ENCODE peak calls at places on chromosomes 12 and 14, in six cellular contexts. A is A549, Y is IMR-90, I is HepG2, C is K562, J is GM12878. X is an unnamed sample.

GRCh38 chr14:100049220-100049619 is 16.0 kb upstream of the EVL start:
- DNase-seq in I (peak), A (no peak), C (no peak), Y (peak), J (no peak), X (no peak)

GRCh38 chr12:22271036-22271435 is 63.5 kb downstream of the ST8SIA1 start:
- DNase-seq in I (no peak), C (no peak), J (no peak), Y (peak), A (peak), X (no peak)

GRCh38 chr12:46667547-46667946 is 158.2 kb downstream of the SLC38A4 start:
- DNase-seq in A (no peak), J (no peak), C (no peak), I (no peak), Y (peak), X (no peak)

GRCh38 chr12:124754949-124755800 is 108.5 kb downstream of the SCARB1 start:
- DNase-seq in J (no peak), I (no peak), Y (peak), C (no peak), A (no peak), X (no peak)

GRCh38 chr12:20142956-20143355 is 225.4 kb upstream of the PDE3A start:
- DNase-seq in J (no peak), A (peak), C (no peak), Y (no peak), I (no peak), X (peak)

GRCh38 chr14:30915596-30915995 is 41.2 kb downstream of the COCH start:
- DNase-seq in Y (no peak), J (no peak), C (no peak), A (no peak), I (no peak), X (no peak)

GRCh38 chr14:51225751-51226150 is 14.3 kb upstream of the TMX1 start:
- DNase-seq in Y (peak), C (no peak), I (no peak), A (no peak), J (no peak), X (no peak)

GRCh38 chr14:100900837-100901390 is 2.6 kb downstream of the RTL1 start:
- DNase-seq in I (peak), A (peak), Y (no peak), C (peak), J (no peak), X (peak)

GRCh38 chr14:100476012-100476822 is 111.0 kb downstream of the BEGAIN start:
- DNase-seq in Y (peak), I (peak), J (no peak), A (peak), C (peak), X (peak)

GRCh38 chr14:99983251-99984012 is 81.8 kb upstream of the EVL start:
- DNase-seq in I (no peak), J (no peak), A (no peak), C (no peak), Y (no peak), X (no peak)

GRCh38 chr12:6307521-6307920 is 3.0 kb upstream of the PLEKHG6 start:
- DNase-seq in C (no peak), J (no peak), A (no peak), I (no peak), Y (no peak), X (no peak)

GRCh38 chr14:101008196-101008595 is 104.7 kb upstream of the RTL1 start:
- DNase-seq in J (no peak), A (no peak), C (no peak), Y (no peak), I (no peak), X (no peak)

GRCh38 chr14:75301666-75302325 is 23.2 kb downstream of the FOS start:
- DNase-seq in Y (no peak), A (peak), C (peak), I (no peak), J (no peak), X (no peak)
- TF ChIP-seq BHLHE40 in Y (no peak), A (no peak), C (peak), I (no peak), J (no peak), X (no peak)

DNA sequence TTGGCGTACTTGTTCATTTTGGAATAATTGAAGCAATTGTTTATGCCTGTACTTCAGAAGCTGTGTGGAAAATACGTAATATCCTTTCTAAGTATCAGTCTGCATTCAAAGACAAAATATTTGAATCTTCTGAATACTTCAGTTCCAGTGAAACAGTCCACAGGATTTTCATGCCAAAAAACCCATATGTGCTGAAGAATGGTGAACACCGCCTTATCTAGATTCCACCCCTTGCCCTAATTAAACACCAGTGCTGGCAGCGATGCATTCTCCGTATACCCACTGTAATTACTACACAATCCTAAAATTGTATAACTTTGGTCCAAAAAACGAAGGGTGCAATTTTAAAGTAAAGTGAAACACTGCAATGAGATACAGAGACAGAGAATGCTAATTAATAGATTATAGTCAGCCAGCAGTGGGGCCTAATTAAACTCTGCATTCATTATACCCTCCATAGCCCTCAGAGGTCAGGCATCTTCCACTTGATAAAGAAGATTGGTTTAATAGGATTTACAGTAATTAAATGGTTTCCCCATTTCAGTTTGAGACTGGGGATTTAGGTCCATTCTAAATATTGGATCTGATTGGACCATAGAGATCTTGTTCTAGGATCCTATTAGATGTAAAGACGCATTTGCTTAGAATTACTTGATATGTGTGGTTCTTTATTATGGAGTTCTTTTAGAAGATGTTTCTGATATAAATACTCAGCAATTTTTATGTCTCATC is 43.9 kb downstream of the ERC1 start:
- DNase-seq in I (no peak), J (no peak), Y (no peak), A (no peak), C (no peak), X (no peak)
- TF ChIP-seq BHLHE40 in I (no peak), J (no peak), Y (no peak), A (no peak), C (no peak), X (no peak)

GRCh38 chr12:131437706-131438210 is 273.1 kb upstream of the SFSWAP start:
- DNase-seq in J (no peak), C (no peak), I (no peak), Y (no peak), A (no peak), X (no peak)
- TF ChIP-seq BHLHE40 in J (no peak), C (no peak), I (no peak), Y (no peak), A (no peak), X (no peak)

GRCh38 chr12:42730286-42730685 is 140.7 kb upstream of the PRICKLE1 start:
- DNase-seq in J (no peak), A (no peak), C (no peak), Y (peak), I (no peak), X (no peak)

GRCh38 chr12:42729532-42729895 is 140.0 kb upstream of the PRICKLE1 start:
- DNase-seq in A (no peak), Y (no peak), J (no peak), I (no peak), C (no peak), X (no peak)

GRCh38 chr12:42728287-42728686 is 138.7 kb upstream of the PRICKLE1 start:
- DNase-seq in A (no peak), C (no peak), Y (no peak), J (no peak), I (no peak), X (no peak)

GRCh38 chr12:42728770-42729531 is 139.4 kb upstream of the PRICKLE1 start:
- DNase-seq in I (no peak), A (no peak), C (no peak), J (no peak), Y (no peak), X (peak)

DNA sequence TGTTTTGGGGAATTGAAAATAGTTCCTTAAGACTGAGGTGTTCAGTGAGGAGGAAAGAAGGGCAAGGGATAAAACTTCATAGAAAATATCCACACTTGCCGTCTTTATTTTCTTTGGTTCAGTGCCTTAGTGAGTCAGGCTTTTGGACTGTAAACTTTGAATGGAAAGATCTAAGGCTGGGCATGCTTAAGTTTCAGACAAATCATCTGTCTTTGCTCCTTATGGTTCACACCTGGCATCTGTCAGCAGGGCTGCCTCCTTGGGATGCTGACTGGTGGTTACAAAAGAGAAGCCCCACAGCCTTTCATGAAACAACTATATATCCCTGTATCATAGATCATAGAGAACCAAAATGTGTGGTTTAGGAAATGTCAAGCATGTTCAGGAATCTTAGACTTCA is 136.3 kb upstream of the PRICKLE1 start:
- DNase-seq in A (no peak), I (no peak), C (no peak), J (no peak), Y (peak), X (no peak)
- TF ChIP-seq BHLHE40 in A (no peak), I (no peak), C (no peak), J (no peak), Y (peak), X (no peak)

GRCh38 chr14:98894600-98894999 is 377.4 kb downstream of the BCL11B start:
- DNase-seq in J (no peak), C (no peak), Y (no peak), I (no peak), A (no peak), X (no peak)
- TF ChIP-seq BHLHE40 in J (no peak), C (no peak), Y (no peak), I (no peak), A (no peak), X (no peak)

GRCh38 chr14:78967111-78967809 is 797.1 kb downstream of the NRXN3 start:
- DNase-seq in A (no peak), I (no peak), J (no peak), C (no peak), Y (peak), X (no peak)

GRCh38 chr14:78974691-78975090 is 804.5 kb downstream of the NRXN3 start:
- DNase-seq in A (no peak), I (no peak), C (no peak), Y (peak), J (no peak), X (no peak)

GRCh38 chr14:78968249-78968648 is 798.1 kb downstream of the NRXN3 start:
- DNase-seq in C (no peak), Y (no peak), A (no peak), J (no peak), I (no peak), X (no peak)

GRCh38 chr14:78972440-78972839 is 802.3 kb downstream of the NRXN3 start:
- DNase-seq in I (no peak), Y (no peak), A (no peak), C (no peak), J (no peak), X (no peak)

DNA sequence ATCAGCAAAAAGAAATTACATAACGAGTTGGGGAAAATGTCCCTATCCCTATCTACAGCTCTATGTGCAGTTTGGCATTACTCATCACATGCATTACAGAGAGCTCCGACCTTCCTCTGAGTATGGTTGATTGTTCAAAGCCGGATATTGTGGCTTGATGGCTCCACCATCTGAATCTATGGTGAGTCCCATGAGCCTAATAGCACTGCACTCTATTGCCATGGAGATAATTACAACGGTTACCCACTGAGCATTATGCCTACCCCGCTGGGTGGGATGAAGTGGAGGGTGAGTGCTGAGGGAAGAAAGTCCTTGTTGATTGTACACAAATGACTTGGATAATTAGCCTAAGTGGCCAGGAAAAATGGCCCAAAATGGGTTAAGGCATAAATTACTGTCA is 800.5 kb downstream of the NRXN3 start:
- DNase-seq in A (no peak), I (no peak), Y (no peak), C (no peak), J (no peak), X (no peak)
- TF ChIP-seq BHLHE40 in A (no peak), I (no peak), Y (no peak), C (no peak), J (no peak), X (no peak)

X was measured in HEK293T.